ENCODE peak calls at places on chromosomes 4 and X, in ten cellular contexts. Q is heart left ventricle; K is Right ventricle myocardium inferior; E is lung; W is A549; T is activated naive CD8-positive, alpha-beta T cell treated with anti-CD3 and anti-CD28 coated beads, Interleukin-2, amount 10 ng/mL, durations not matched to agents 7 days and 5 days; A is CD8-positive, alpha-beta T cell; Y is left colon; C is aorta; P is central memory CD8-positive, alpha-beta T cell. Z is an unnamed sample.

GRCh38 chrX:41837270-41837944 is 85.9 kb downstream of the CASK start:
- ATAC-seq in W (no peak), A (no peak), P (peak; percentile 40), Q (no peak), K (no peak), E (no peak), C (no peak), Y (peak; percentile 21), T (no peak), Z (no peak)

GRCh38 chr4:94364527-94364926 is 21.9 kb upstream of the HPGDS start:
- ATAC-seq in E (no peak), A (no peak), P (no peak), K (no peak), Y (no peak), T (no peak), W (no peak), C (no peak), Q (no peak), Z (no peak)

GRCh38 chr4:80017125-80017854 is 55.7 kb downstream of the ANTXR2 start:
- ATAC-seq in Q (peak; percentile 14), K (no peak), W (no peak), P (no peak), T (peak; percentile 47), Y (no peak), A (no peak), E (no peak), C (no peak), Z (no peak)

GRCh38 chrX:119007189-119007770 is 32.9 kb downstream of the LONRF3 start:
- ATAC-seq in E (no peak), C (no peak), K (no peak), P (no peak), Q (no peak), Y (no peak), T (no peak), W (no peak), A (no peak), Z (no peak)

GRCh38 chrX:104566921-104567501 is 1.0 kb downstream of the IL1RAPL2 start:
- ATAC-seq in W (no peak), K (no peak), C (no peak), E (no peak), Q (no peak), Y (no peak), P (no peak), A (no peak), T (no peak), Z (peak; percentile 6)

GRCh38 chr4:699816-700580 is 5.6 kb upstream of the PCGF3 start:
- ATAC-seq in A (no peak), Y (no peak), T (no peak), C (no peak), Q (no peak), P (no peak), W (no peak), E (no peak), K (no peak), Z (no peak)

GRCh38 chrX:56763556-56764152 is 34.6 kb downstream of the NBDY start:
- ATAC-seq in K (no peak), A (no peak), C (peak; percentile 61), Q (peak; percentile 66), E (peak; percentile 14), T (no peak), Y (peak; percentile 53), W (no peak), P (no peak), Z (peak; percentile 52)

GRCh38 chrX:78199851-78200250 is 60.4 kb upstream of the TAF9B start:
- ATAC-seq in E (no peak), W (peak; percentile 82), Q (no peak), C (no peak), P (no peak), T (no peak), A (peak; percentile 56), Y (peak; percentile 54), K (no peak), Z (no peak)

GRCh38 chr4:173288296-173288695 is 45.9 kb downstream of the HMGB2 start:
- ATAC-seq in K (peak; percentile 59), T (peak; percentile 54), E (no peak), W (no peak), Q (peak; percentile 73), P (no peak), C (no peak), Y (peak; percentile 37), A (peak; percentile 31), Z (no peak)

GRCh38 chrX:150831863-150832262 is 66.6 kb downstream of the CD99L2 start:
- ATAC-seq in A (no peak), C (no peak), E (no peak), P (no peak), Q (no peak), W (no peak), Y (no peak), K (no peak), T (no peak), Z (no peak)

Z was measured in gastroesophageal sphincter.